ENCODE peak calls at places on chromosome 11, in ten cellular contexts. G is fibroblast of mammary gland; N is stimulated activated CD4-positive, alpha-beta T cell treated with anti-CD3 and anti-CD28 coated beads, Interleukin-1b, Interleukin-23, amount 100 ng/mL, for 24 hours; S is T-helper 2 cell treated with Interferon-gamma antibody and Interleukin-4, amounts not matched to agents 5 μg/mL and 100 μg/mL, for 36 hours; Q is GM23248; B is Kasumi-1; C is brain microvascular endothelial cell; M is NCI-H1417; W is anterior cingulate cortex; H is activated CD8-positive, alpha-beta memory T cell treated with anti-CD3 and anti-CD28 coated beads, Interleukin-2, amount 50 U/mL, for 48 hours. I is an unnamed sample.

GRCh38 chr11:29482510-29482909 is 534.3 kb downstream of the KCNA4 start:
- DNase-seq in C (no peak), H (no peak), S (no peak), G (no peak), Q (no peak), M (no peak), W (no peak), B (no peak), N (no peak), I (no peak)

GRCh38 chr11:45263773-45264172 is 22.4 kb downstream of the SYT13 start:
- DNase-seq in S (no peak), Q (no peak), G (no peak), C (no peak), N (no peak), H (no peak), B (no peak), W (no peak), M (no peak), I (no peak)

GRCh38 chr11:68141247-68142027 is 20.2 kb upstream of the CHKA start:
- DNase-seq in M (no peak), H (no peak), N (no peak), C (no peak), B (no peak), G (no peak), Q (no peak), S (no peak), W (no peak), I (no peak)

GRCh38 chr11:42066113-42066512 is 606.7 kb upstream of the LRRC4C start:
- DNase-seq in W (no peak), S (no peak), Q (peak), N (no peak), B (no peak), M (no peak), C (peak), H (no peak), G (peak), I (no peak)

GRCh38 chr11:8273281-8273680 is 9.6 kb upstream of the LMO1 start:
- DNase-seq in Q (peak), B (no peak), C (no peak), G (peak), M (no peak), S (no peak), W (no peak), H (no peak), N (no peak), I (no peak)

GRCh38 chr11:70109006-70109405 is 30.9 kb downstream of the ANO1 start:
- DNase-seq in C (peak), S (no peak), H (no peak), N (no peak), G (no peak), Q (peak), M (no peak), W (no peak), B (no peak), I (no peak)

GRCh38 chr11:60777572-60777971 is 7.6 kb upstream of the MS4A10 start:
- DNase-seq in Q (peak), N (no peak), S (no peak), H (no peak), G (peak), W (no peak), M (no peak), B (no peak), C (peak), I (no peak)

GRCh38 chr11:6237271-6237670 is 1.6 kb upstream of the CNGA4 start:
- DNase-seq in B (no peak), H (no peak), Q (no peak), W (no peak), S (no peak), M (no peak), C (peak), G (no peak), N (no peak), I (no peak)

GRCh38 chr11:78213526-78214330 is 25.0 kb downstream of the USP35 start:
- DNase-seq in C (no peak), W (no peak), B (no peak), M (no peak), Q (no peak), G (no peak), N (no peak), S (no peak), H (no peak), I (no peak)

GRCh38 chr11:73359930-73360742 is 16.1 kb upstream of the RELT start:
- DNase-seq in Q (peak), C (peak), G (peak), S (no peak), B (peak), H (no peak), N (no peak), M (no peak), W (no peak), I (peak)

GRCh38 chr11:20035701-20036601 is 124.3 kb downstream of the DBX1 start:
- DNase-seq in B (no peak), C (peak), W (no peak), S (no peak), H (no peak), G (peak), M (peak), Q (peak), N (no peak), I (no peak)

GRCh38 chr11:117548876-117549275 is 221.2 kb downstream of the CEP164 start:
- DNase-seq in G (no peak), N (no peak), S (no peak), M (no peak), W (no peak), Q (no peak), H (no peak), B (no peak), C (no peak), I (no peak)

GRCh38 chr11:79762271-79762935 is 321.6 kb upstream of the TENM4 start:
- DNase-seq in N (no peak), C (peak), W (no peak), Q (no peak), G (peak), B (peak), H (no peak), M (peak), S (no peak), I (no peak)

GRCh38 chr11:35180311-35181233 is 41.6 kb downstream of the CD44 start:
- DNase-seq in Q (peak), S (no peak), M (no peak), G (peak), H (no peak), C (no peak), B (no peak), W (no peak), N (no peak), I (no peak)

GRCh38 chr11:119529936-119530335 is 107.0 kb upstream of the THY1 start:
- DNase-seq in G (no peak), W (no peak), H (no peak), B (no peak), C (no peak), N (no peak), Q (no peak), S (no peak), M (no peak), I (no peak)

GRCh38 chr11:47408598-47409439 is 429 bp downstream of the SLC39A13 start:
- DNase-seq in M (no peak), W (no peak), H (peak), B (no peak), G (peak), N (no peak), C (peak), S (no peak), Q (peak), I (no peak)

GRCh38 chr11:128501576-128502549 is 85.5 kb downstream of the ETS1 start:
- DNase-seq in H (no peak), G (peak), C (peak), B (no peak), M (no peak), Q (peak), W (no peak), N (no peak), S (no peak), I (no peak)

GRCh38 chr11:2687223-2687530 is 12.6 kb downstream of the KCNQ1OT1 start:
- DNase-seq in C (no peak), B (no peak), S (no peak), M (no peak), W (no peak), Q (no peak), N (no peak), H (no peak), G (no peak), I (no peak)

GRCh38 chr11:363948-364761 is 5.1 kb upstream of the B4GALNT4 start:
- DNase-seq in H (peak), C (no peak), N (no peak), B (no peak), Q (peak), W (no peak), M (peak), S (no peak), G (peak), I (peak)

GRCh38 chr11:4167292-4167691 is 72.7 kb downstream of the RRM1 start:
- DNase-seq in Q (no peak), S (no peak), B (no peak), C (no peak), M (no peak), W (no peak), G (no peak), N (no peak), H (no peak), I (no peak)

GRCh38 chr11:92457250-92457649 is 232.6 kb downstream of the FAT3 start:
- DNase-seq in M (no peak), C (peak), H (no peak), B (no peak), W (no peak), N (no peak), G (peak), S (no peak), Q (peak), I (no peak)

GRCh38 chr11:117097567-117098268 is 510 bp downstream of the SIK3 start:
- DNase-seq in C (no peak), S (no peak), B (no peak), N (no peak), Q (peak), M (peak), H (peak), W (no peak), G (no peak), I (peak)

GRCh38 chr11:96014234-96014633 is 90.3 kb upstream of the MTMR2 start:
- DNase-seq in S (peak), N (no peak), H (no peak), G (peak), M (no peak), Q (peak), B (peak), W (no peak), C (peak), I (peak)

GRCh38 chr11:103380031-103380430 is 270.8 kb downstream of the DYNC2H1 start:
- DNase-seq in G (no peak), S (no peak), Q (no peak), W (no peak), B (no peak), C (no peak), N (no peak), H (no peak), M (no peak), I (no peak)

GRCh38 chr11:94417386-94417987 is 16.3 kb upstream of the GPR83 start:
- DNase-seq in Q (peak), M (no peak), G (peak), B (peak), H (no peak), N (no peak), W (no peak), C (peak), S (no peak), I (no peak)

GRCh38 chr11:20068691-20069090 is 91.6 kb downstream of the DBX1 start:
- DNase-seq in Q (no peak), M (no peak), G (no peak), N (no peak), C (no peak), H (no peak), S (no peak), W (no peak), B (no peak), I (no peak)

GRCh38 chr11:104892723-104893511 is 5.3 kb downstream of the CASP12 start:
- DNase-seq in G (peak), B (no peak), H (no peak), Q (no peak), C (peak), M (no peak), N (no peak), W (no peak), S (no peak), I (no peak)

GRCh38 chr11:9815486-9816136 is 151.7 kb downstream of the SWAP70 start:
- DNase-seq in B (no peak), Q (peak), W (no peak), S (no peak), H (no peak), G (peak), N (no peak), C (peak), M (no peak), I (no peak)

GRCh38 chr11:132064987-132065620 is 694.7 kb downstream of the NTM start:
- DNase-seq in Q (peak), N (no peak), W (no peak), C (peak), S (no peak), M (no peak), B (no peak), H (no peak), G (peak), I (no peak)

GRCh38 chr11:43360361-43361032 is 1.8 kb downstream of the TTC17 start:
- DNase-seq in Q (peak), G (peak), W (no peak), B (peak), S (no peak), N (no peak), C (no peak), M (no peak), H (no peak), I (no peak)

GRCh38 chr11:61294717-61295595 is at the start of gene VWCE:
- DNase-seq in N (peak), C (peak), Q (peak), B (peak), S (peak), M (peak), G (peak), H (peak), W (peak), I (peak)

GRCh38 chr11:34869425-34869824 is 46.8 kb downstream of the APIP start:
- DNase-seq in W (no peak), G (no peak), B (no peak), M (no peak), Q (no peak), N (no peak), C (no peak), S (no peak), H (no peak), I (no peak)

GRCh38 chr11:7605544-7605943 is 67.8 kb downstream of the CYB5R2 start:
- DNase-seq in H (no peak), M (no peak), Q (peak), N (no peak), S (no peak), W (no peak), G (no peak), C (peak), B (no peak), I (no peak)

GRCh38 chr11:2725367-2726300 is 25.8 kb upstream of the KCNQ1OT1 start:
- DNase-seq in Q (peak), M (no peak), G (peak), H (no peak), S (no peak), N (no peak), W (no peak), B (no peak), C (peak), I (no peak)

GRCh38 chr11:3836903-3837302 is 3.9 kb downstream of the RHOG start:
- DNase-seq in C (no peak), B (peak), W (no peak), M (no peak), H (no peak), G (no peak), S (peak), Q (no peak), N (no peak), I (peak)

GRCh38 chr11:127943763-127944162 is 643.6 kb downstream of the ETS1 start:
- DNase-seq in B (no peak), C (no peak), Q (peak), W (no peak), S (peak), H (no peak), N (no peak), G (peak), M (no peak), I (no peak)

I was measured in activated naive CD4-positive, alpha-beta T cell treated with anti-CD3 and anti-CD28 coated beads, Interleukin-2, amount 50 U/mL, for 16 hours.